ENCODE peak calls at places on chromosomes 3 and 15, in seven cellular contexts. P is lower lobe of right lung, V is IMR-90, Y is uterus, M is A549, A is progenitor cell of endocrine pancreas, I is psoas muscle. D is an unnamed sample.
A peak's percentile ranks its signal among the peaks of the same experiment; 100 is the strongest.

GRCh38 chr3:73530030-73530411 is 94.7 kb downstream of the PDZRN3 start:
- DNase-seq in M (no peak), I (no peak), A (no peak), V (peak; percentile 82), Y (no peak), P (no peak), D (peak; percentile 92)

GRCh38 chr3:84318273-84318809 is 640.4 kb upstream of the CADM2 start:
- DNase-seq in Y (no peak), I (no peak), M (no peak), A (no peak), P (no peak), V (no peak), D (no peak)

GRCh38 chr15:77606142-77607034 is 26.3 kb downstream of the LINGO1 start:
- DNase-seq in A (no peak), Y (no peak), M (no peak), V (peak; percentile 13), I (no peak), P (no peak), D (peak; percentile 54)

GRCh38 chr3:64575211-64575844 is 112.5 kb downstream of the ADAMTS9 start:
- DNase-seq in V (peak; percentile 18), Y (no peak), A (no peak), M (peak; percentile 13), I (no peak), P (no peak), D (peak; percentile 19)

GRCh38 chr3:148833223-148833622 is 5.6 kb downstream of the CPB1 start:
- DNase-seq in M (no peak), V (peak; percentile 5), Y (no peak), P (no peak), A (no peak), I (no peak), D (no peak)

GRCh38 chr3:125403789-125404188 is 28.7 kb upstream of the ZNF148 start:
- DNase-seq in P (no peak), M (no peak), I (no peak), V (peak; percentile 52), Y (no peak), A (no peak), D (no peak)

GRCh38 chr15:60370804-60371700 is 26.7 kb downstream of the ANXA2 start:
- DNase-seq in Y (peak; percentile 80), M (peak; percentile 89), I (peak; percentile 77), A (no peak), V (peak; percentile 99), P (no peak), D (peak; percentile 97)

GRCh38 chr15:31274496-31275330 is 51.9 kb upstream of the KLF13 start:
- DNase-seq in V (peak; percentile 3), A (no peak), I (peak; percentile 41), M (no peak), Y (no peak), P (no peak), D (peak; percentile 48)

GRCh38 chr15:80563372-80563997 is 131.6 kb upstream of the ABHD17C start:
- DNase-seq in I (no peak), Y (no peak), A (no peak), V (no peak), P (no peak), M (no peak), D (no peak)

GRCh38 chr3:177459397-177459796 is 262.1 kb upstream of the TBL1XR1 start:
- DNase-seq in V (peak; percentile 74), M (no peak), A (no peak), P (no peak), I (no peak), Y (no peak), D (peak; percentile 96)

GRCh38 chr3:55226696-55227095 is 260.4 kb downstream of the WNT5A start:
- DNase-seq in P (no peak), A (no peak), Y (no peak), M (no peak), V (no peak), I (no peak), D (no peak)

GRCh38 chr3:170419301-170420087 is 826 bp downstream of the CLDN11 start:
- DNase-seq in I (peak; percentile 60), V (peak; percentile 41), A (no peak), M (no peak), P (no peak), Y (peak; percentile 49), D (peak; percentile 46)

GRCh38 chr15:92521624-92522008 is 127.9 kb downstream of the ST8SIA2 start:
- DNase-seq in I (peak; percentile 78), A (peak; percentile 43), P (peak; percentile 52), M (peak; percentile 81), Y (peak; percentile 86), V (peak; percentile 59), D (peak; percentile 80)

GRCh38 chr3:179174898-179175297 is 26.7 kb downstream of the PIK3CA start:
- DNase-seq in I (no peak), V (no peak), M (no peak), P (no peak), A (no peak), Y (no peak), D (no peak)

GRCh38 chr3:57557088-57557537 is 1.0 kb downstream of the PDE12 start:
- DNase-seq in I (no peak), P (peak; percentile 48), A (no peak), Y (no peak), M (peak; percentile 13), V (peak; percentile 56), D (peak; percentile 65)

GRCh38 chr15:40043927-40044716 is 5.1 kb upstream of the SRP14 start:
- DNase-seq in P (no peak), I (no peak), M (no peak), A (no peak), V (no peak), Y (no peak), D (no peak)

GRCh38 chr15:63203451-63204090 is 14.2 kb downstream of the RAB8B start:
- DNase-seq in M (no peak), P (no peak), Y (no peak), I (no peak), A (no peak), V (peak; percentile 76), D (no peak)

GRCh38 chr15:63211549-63211948 is 22.1 kb downstream of the RAB8B start:
- DNase-seq in A (no peak), I (no peak), V (no peak), P (no peak), Y (no peak), M (no peak), D (no peak)

GRCh38 chr15:82118040-82118439 is 72.2 kb upstream of the MEX3B start:
- DNase-seq in I (no peak), Y (no peak), M (no peak), V (no peak), P (no peak), A (no peak), D (no peak)

GRCh38 chr15:53978248-53978906 is at the start of gene UNC13C:
- DNase-seq in V (no peak), A (peak; percentile 37), Y (peak; percentile 13), M (peak; percentile 7), I (peak; percentile 75), P (peak; percentile 46), D (no peak)

GRCh38 chr15:53974121-53974520 is 4.1 kb upstream of the UNC13C start:
- DNase-seq in V (no peak), Y (no peak), P (no peak), I (no peak), M (no peak), A (no peak), D (no peak)

GRCh38 chr15:53979051-53979788 is 979 bp downstream of the UNC13C start:
- DNase-seq in M (no peak), V (no peak), P (no peak), Y (no peak), A (no peak), I (no peak), D (no peak)

GRCh38 chr15:53974813-53975212 is 3.4 kb upstream of the UNC13C start:
- DNase-seq in P (no peak), M (no peak), I (no peak), Y (no peak), V (no peak), A (no peak), D (no peak)

GRCh38 chr15:53976844-53977392 is 1.3 kb upstream of the UNC13C start:
- DNase-seq in A (peak; percentile 36), M (no peak), P (no peak), Y (no peak), V (no peak), I (peak; percentile 62), D (no peak)
- TF ChIP-seq CTCF in A (peak; percentile 68), M (peak; percentile 25), P (no peak), Y (no peak), V (no peak), I (no peak), D (no peak)

DNA sequence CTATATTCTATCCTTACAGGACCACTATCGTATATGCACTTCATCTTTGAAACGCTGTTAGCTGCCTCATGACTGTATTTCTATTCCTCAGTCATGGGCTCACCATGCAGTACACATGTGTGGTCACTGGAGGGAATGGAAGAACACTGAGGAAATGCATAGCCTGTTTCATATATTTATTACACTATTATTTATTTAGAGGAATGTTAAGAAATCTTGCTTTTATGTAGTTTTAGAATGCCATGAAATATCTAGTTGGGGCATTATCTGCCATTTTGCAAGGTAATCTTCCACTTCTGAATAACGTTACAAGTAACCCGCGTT is 155.7 kb downstream of the IGF1R start:
- DNase-seq in I (no peak), M (no peak), A (no peak), V (peak; percentile 17), Y (no peak), P (no peak), D (peak; percentile 21)
- TF ChIP-seq CTCF in I (no peak), M (no peak), A (peak; percentile 23), V (peak; percentile 18), Y (no peak), P (no peak), D (peak; percentile 35)

GRCh38 chr15:79065744-79066376 is 24.7 kb downstream of the RASGRF1 start:
- DNase-seq in Y (no peak), I (no peak), P (no peak), M (no peak), V (no peak), A (no peak), D (no peak)

GRCh38 chr15:79066391-79067090 is 24.0 kb downstream of the RASGRF1 start:
- DNase-seq in V (no peak), I (no peak), Y (no peak), A (no peak), M (no peak), P (no peak), D (no peak)

GRCh38 chr15:79067434-79067833 is 23.1 kb downstream of the RASGRF1 start:
- DNase-seq in I (no peak), P (no peak), Y (no peak), M (no peak), V (no peak), A (no peak), D (peak; percentile 57)

GRCh38 chr15:79065361-79065743 is 25.2 kb downstream of the RASGRF1 start:
- DNase-seq in M (no peak), A (no peak), I (no peak), P (no peak), Y (no peak), V (no peak), D (no peak)

DNA sequence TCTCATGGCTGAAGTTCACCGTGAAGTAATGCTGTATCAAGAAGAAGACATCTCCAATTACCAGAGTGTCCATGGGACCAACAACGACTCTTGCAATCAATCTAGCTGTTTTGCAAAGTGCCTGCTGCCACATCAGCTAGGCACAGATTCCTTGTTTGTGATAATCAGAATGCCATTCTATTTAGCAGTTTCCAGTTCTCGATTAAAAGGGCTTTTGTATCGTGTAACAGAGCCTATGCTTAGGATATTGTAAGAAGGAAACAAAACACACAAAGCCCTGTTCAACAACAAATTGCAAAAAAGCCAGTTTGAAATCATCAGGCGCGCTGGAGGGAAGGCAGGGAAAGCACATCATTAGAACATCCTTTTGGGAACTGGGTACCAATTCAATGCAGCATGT is 26.1 kb downstream of the RASGRF1 start:
- DNase-seq in M (no peak), A (no peak), V (no peak), I (no peak), Y (no peak), P (no peak), D (no peak)
- TF ChIP-seq CTCF in M (no peak), A (no peak), V (no peak), I (no peak), Y (no peak), P (no peak), D (no peak)

GRCh38 chr15:100869151-100869999 is 10.3 kb upstream of the ALDH1A3 start:
- DNase-seq in P (no peak), Y (no peak), M (no peak), I (no peak), V (no peak), A (no peak), D (no peak)
- TF ChIP-seq CTCF in P (peak; percentile 35), Y (peak; percentile 11), M (peak; percentile 28), I (no peak), V (peak; percentile 33), A (peak; percentile 53), D (peak; percentile 59)